ENCODE peak calls at places on chromosomes 4 and X, in four cellular contexts. J is H1, M is K562, V is HepG2. N is an unnamed sample.

GRCh38 chr4:82745173-82745842 is 53.3 kb downstream of the SCD5 start:
- DNase-seq in J (no peak), M (no peak), V (no peak), N (no peak)

GRCh38 chr4:16270654-16271328 is 44.5 kb upstream of the TAPT1 start:
- DNase-seq in J (no peak), M (peak), V (peak), N (peak)

GRCh38 chr4:136763844-136764446 is 768.3 kb downstream of the PCDH18 start:
- DNase-seq in J (no peak), M (no peak), V (no peak), N (no peak)

GRCh38 chrX:119729408-119730201 is 28.8 kb upstream of the SOWAHD start:
- DNase-seq in J (peak), M (peak), V (peak), N (peak)

GRCh38 chr4:155796031-155796430 is 37.2 kb downstream of the GUCY1B1 start:
- DNase-seq in J (no peak), M (no peak), V (peak), N (peak)

GRCh38 chr4:72468904-72469502 is 100.0 kb downstream of the ADAMTS3 start:
- DNase-seq in J (no peak), M (peak), V (peak), N (peak)

GRCh38 chr4:7193040-7193958 is 961 bp downstream of the SORCS2 start:
- DNase-seq in J (no peak), M (no peak), V (no peak), N (peak)

GRCh38 chr4:78031457-78031856 is 25.7 kb upstream of the FRAS1 start:
- DNase-seq in J (no peak), M (no peak), V (no peak), N (no peak)

GRCh38 chr4:78517050-78517652 is 34.4 kb upstream of the ANXA3 start:
- DNase-seq in J (no peak), M (peak), V (peak), N (peak)

GRCh38 chr4:139242511-139243051 is 37.4 kb downstream of the MGARP start:
- DNase-seq in J (no peak), M (no peak), V (no peak), N (no peak)

GRCh38 chrX:107541244-107541643 is 87.1 kb upstream of the PRPS1 start:
- DNase-seq in J (no peak), M (no peak), V (no peak), N (no peak)

GRCh38 chrX:39012561-39013209 is 211.4 kb downstream of the MID1IP1 start:
- DNase-seq in J (no peak), M (no peak), V (no peak), N (no peak)

GRCh38 chr4:533318-534100 is 34.5 kb downstream of the PIGG start:
- DNase-seq in J (no peak), M (no peak), V (no peak), N (no peak)

GRCh38 chr4:88382621-88383020 is 4.0 kb downstream of the HERC6 start:
- DNase-seq in J (no peak), M (no peak), V (no peak), N (peak)

GRCh38 chr4:187302456-187302855 is 578.8 kb upstream of the FAT1 start:
- DNase-seq in J (no peak), M (no peak), V (no peak), N (no peak)

GRCh38 chr4:105060628-105061027 is 86.0 kb upstream of the TET2 start:
- DNase-seq in J (no peak), M (no peak), V (no peak), N (no peak)

GRCh38 chr4:123939621-123940020 is 543.0 kb downstream of the SPRY1 start:
- DNase-seq in J (no peak), M (no peak), V (no peak), N (no peak)

GRCh38 chr4:48290146-48290772 is 20.6 kb upstream of the TEC start:
- DNase-seq in J (no peak), M (peak), V (peak), N (peak)

GRCh38 chrX:140050906-140051305 is 85.6 kb upstream of the CXorf66 start:
- DNase-seq in J (no peak), M (peak), V (no peak), N (peak)

GRCh38 chr4:97370581-97370980 is 772.7 kb downstream of the STPG2 start:
- DNase-seq in J (no peak), M (no peak), V (peak), N (no peak)

GRCh38 chr4:21768349-21769310 is 179.9 kb downstream of the KCNIP4 start:
- DNase-seq in J (no peak), M (peak), V (peak), N (no peak)

GRCh38 chr4:128688846-128689467 is 120.5 kb upstream of the JADE1 start:
- DNase-seq in J (no peak), M (peak), V (no peak), N (no peak)

GRCh38 chr4:118918388-118918787 is 29.7 kb downstream of the SYNPO2 start:
- DNase-seq in J (no peak), M (no peak), V (no peak), N (no peak)

GRCh38 chr4:181319629-181320028 is 923.6 kb upstream of the TENM3 start:
- DNase-seq in J (no peak), M (no peak), V (no peak), N (no peak)

GRCh38 chrX:151396042-151396826 is 772 bp upstream of the VMA21 start:
- DNase-seq in J (no peak), M (no peak), V (peak), N (no peak)

GRCh38 chrX:77668391-77669237 is 117.4 kb downstream of the ATRX start:
- DNase-seq in J (no peak), M (peak), V (peak), N (peak)

GRCh38 chr4:36414248-36414647 is 132.8 kb downstream of the DTHD1 start:
- DNase-seq in J (no peak), M (no peak), V (no peak), N (no peak)

GRCh38 chrX:45527834-45528233 is 327.2 kb upstream of the DIPK2B start:
- DNase-seq in J (no peak), M (no peak), V (no peak), N (no peak)

GRCh38 chrX:274904-275475 is 6.2 kb upstream of the PLCXD1 start:
- DNase-seq in J (no peak), M (no peak), V (peak), N (no peak)

GRCh38 chr4:21948347-21949072 is at the start of gene KCNIP4:
- DNase-seq in J (no peak), M (no peak), V (no peak), N (no peak)

GRCh38 chrX:119917877-119918276 is 22.2 kb downstream of the AKAP14 start:
- DNase-seq in J (no peak), M (no peak), V (no peak), N (no peak)

GRCh38 chr4:141771889-141772830 is 135.8 kb downstream of the IL15 start:
- DNase-seq in J (no peak), M (no peak), V (no peak), N (peak)

GRCh38 chr4:2768921-2769336 is 12.8 kb upstream of the TNIP2 start:
- DNase-seq in J (no peak), M (no peak), V (no peak), N (no peak)

GRCh38 chr4:77800483-77801259 is 18.5 kb downstream of the CNOT6L start:
- DNase-seq in J (no peak), M (no peak), V (no peak), N (no peak)

GRCh38 chr4:68373513-68373912 is 23.6 kb upstream of the YTHDC1 start:
- DNase-seq in J (peak), M (peak), V (no peak), N (no peak)

DNA sequence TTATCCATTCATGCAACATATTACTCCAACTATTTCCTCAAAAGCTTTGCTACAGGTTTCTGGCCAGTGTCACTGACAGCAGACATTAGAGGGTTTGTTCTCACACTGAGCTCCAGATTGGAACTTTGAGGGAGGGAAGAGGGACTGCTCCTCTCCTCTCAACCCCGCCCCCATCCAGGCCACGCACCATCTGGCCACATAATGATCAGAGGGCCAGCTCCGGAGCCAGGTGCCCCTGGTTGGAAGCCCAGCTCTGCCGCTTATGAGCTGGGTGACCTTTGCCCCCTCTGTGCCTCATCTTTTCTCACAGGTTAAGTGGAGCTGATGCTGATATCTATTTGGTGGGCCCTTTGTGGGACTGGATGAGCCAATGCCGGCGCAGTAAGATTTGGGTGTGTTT is 55.8 kb downstream of the C4orf50 start:
- DNase-seq in J (no peak), M (no peak), V (no peak), N (no peak)
- TF ChIP-seq PHF8 in J (no peak), M (no peak), V (no peak), N (no peak)

GRCh38 chr4:42348692-42349091 is 48.6 kb upstream of the SHISA3 start:
- DNase-seq in J (no peak), M (peak), V (no peak), N (no peak)
- TF ChIP-seq CTCF in J (peak), M (peak), V (no peak), N (no peak)

DNA sequence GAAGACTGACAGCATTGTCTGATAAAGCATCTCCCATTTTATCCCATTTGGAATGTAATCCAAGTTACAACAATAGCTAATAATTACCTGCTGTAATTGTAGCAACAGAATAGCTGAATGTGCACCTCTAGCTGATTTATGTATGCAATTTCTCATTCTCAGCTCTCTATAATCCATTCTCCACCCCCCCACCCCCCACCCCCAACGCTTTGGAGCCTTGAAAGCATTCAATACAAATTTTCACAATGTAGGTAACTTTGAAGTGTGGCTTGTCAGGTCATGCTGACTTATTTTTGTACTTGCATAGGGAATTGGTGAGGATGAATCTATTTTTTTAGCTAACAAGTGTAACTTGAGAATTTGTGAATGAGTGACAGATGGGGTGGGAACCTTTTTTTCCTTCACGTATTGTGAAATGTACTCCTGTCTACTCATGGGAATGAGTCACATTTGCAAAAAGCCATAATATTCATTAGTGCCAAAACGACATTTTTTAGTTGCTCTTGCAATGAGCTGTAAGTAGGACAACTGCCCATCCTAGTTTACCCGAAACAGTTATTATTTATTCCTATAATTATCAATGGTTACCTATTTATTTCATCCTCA is 159.3 kb downstream of the PALLD start:
- DNase-seq in J (no peak), M (no peak), V (no peak), N (no peak)
- TF ChIP-seq PHF8 in J (no peak), M (no peak), V (no peak), N (no peak)

GRCh38 chrX:153782871-153783270 is 2.0 kb downstream of the SRPK3 start:
- DNase-seq in J (no peak), M (no peak), V (no peak), N (no peak)

GRCh38 chrX:153781428-153782047 is 697 bp downstream of the SRPK3 start:
- DNase-seq in J (no peak), M (no peak), V (no peak), N (no peak)

GRCh38 chrX:153783378-153784013 is 2.7 kb downstream of the SRPK3 start:
- DNase-seq in J (no peak), M (no peak), V (no peak), N (no peak)

GRCh38 chrX:153780678-153781427 is at the start of gene SRPK3:
- DNase-seq in J (no peak), M (no peak), V (no peak), N (no peak)

DNA sequence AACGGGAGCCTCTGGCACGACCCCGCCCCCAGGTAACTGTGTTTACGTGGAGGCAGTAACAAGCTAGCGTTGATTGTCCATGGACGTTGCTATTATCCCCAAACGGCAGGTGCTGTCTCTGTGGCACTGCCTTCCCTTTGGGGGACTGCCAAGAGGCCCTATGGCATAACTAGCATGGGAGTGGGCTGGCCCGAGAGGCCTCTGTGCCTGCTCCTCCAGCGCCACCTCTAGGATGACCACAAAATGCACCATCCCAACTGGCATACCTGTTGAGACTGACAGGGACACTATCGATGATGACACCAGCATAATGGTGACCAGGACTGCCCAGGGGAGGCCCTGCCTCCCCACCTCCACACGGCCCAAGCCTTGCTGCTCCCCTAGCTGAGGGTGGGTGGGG is 1.5 kb downstream of the SRPK3 start:
- DNase-seq in J (no peak), M (no peak), V (no peak), N (no peak)
- TF ChIP-seq CTCF in J (peak), M (peak), V (peak), N (no peak)

GRCh38 chrX:153646620-153647373 is at the start of gene DUSP9:
- DNase-seq in J (no peak), M (peak), V (peak), N (peak)
- TF ChIP-seq PHF8 in J (no peak), M (peak), V (peak), N (no peak)

GRCh38 chrX:30597258-30598012 is 19.9 kb upstream of the TASL start:
- DNase-seq in J (no peak), M (no peak), V (no peak), N (no peak)

GRCh38 chrX:30589146-30589888 is 11.8 kb upstream of the TASL start:
- DNase-seq in J (no peak), M (no peak), V (no peak), N (no peak)

GRCh38 chrX:30592846-30593245 is 15.3 kb upstream of the TASL start:
- DNase-seq in J (no peak), M (no peak), V (no peak), N (no peak)

GRCh38 chrX:30590368-30590767 is 12.8 kb upstream of the TASL start:
- DNase-seq in J (no peak), M (no peak), V (no peak), N (no peak)

DNA sequence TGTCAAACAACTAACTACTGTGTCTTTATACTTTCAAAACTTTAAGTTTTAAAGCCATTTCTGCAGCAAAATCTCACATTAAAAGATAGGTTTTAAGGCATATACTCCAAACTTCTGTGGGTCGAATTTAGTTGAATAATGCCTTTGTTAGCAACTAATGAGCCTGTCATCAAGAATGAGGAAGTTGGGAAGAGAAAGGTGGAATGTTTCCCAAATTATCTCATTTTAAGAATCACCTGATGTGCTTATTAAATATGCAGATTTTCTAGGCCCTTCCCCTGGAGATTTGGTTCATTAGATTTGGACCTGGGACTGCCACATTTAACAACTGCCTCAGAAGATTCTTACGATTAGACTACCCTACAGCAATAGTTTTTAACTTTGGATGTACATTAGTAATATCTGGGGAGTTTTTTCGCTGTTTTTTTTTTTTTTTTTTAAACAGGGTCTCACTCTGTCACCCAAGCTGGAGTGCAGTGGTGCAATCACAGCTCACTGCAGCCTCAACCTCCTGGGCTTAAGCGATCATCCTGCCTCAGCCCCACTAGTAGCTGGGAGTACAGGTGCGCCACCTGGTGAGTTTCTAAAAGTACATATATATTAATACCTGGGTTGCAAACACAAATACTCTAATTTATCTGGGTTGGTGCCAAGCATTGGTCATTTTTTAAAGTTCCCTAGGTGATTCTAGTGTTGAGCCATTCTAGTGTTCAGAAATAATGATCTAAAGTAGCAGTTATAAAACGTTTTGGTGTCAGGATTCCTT is 16.1 kb upstream of the TASL start:
- DNase-seq in J (no peak), M (no peak), V (peak), N (no peak)
- TF ChIP-seq CTCF in J (no peak), M (no peak), V (peak), N (no peak)

DNA sequence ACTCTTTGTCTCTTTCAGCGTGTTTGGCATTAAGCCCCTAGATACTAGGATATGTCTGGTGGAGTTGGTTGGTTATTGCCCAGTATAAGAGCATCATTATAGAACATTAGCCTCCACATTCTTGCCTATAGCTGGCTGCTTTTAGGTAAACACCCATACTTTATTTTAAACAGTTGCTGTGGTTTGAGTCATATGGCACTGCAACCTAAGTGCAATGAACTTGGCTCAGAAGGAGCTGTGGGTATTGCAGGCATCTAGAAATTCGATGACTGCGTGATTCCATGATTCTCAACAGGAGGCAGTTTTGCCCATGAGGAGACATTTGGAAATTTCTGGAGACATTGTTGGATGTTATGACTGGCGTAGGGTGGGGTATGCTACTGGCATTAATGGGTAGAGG is 49.5 kb downstream of the DCLK2 start:
- DNase-seq in J (no peak), M (no peak), V (no peak), N (no peak)
- TF ChIP-seq PHF8 in J (no peak), M (no peak), V (no peak), N (no peak)

GRCh38 chrX:47568656-47569295 is 7.8 kb downstream of the ARAF start:
- DNase-seq in J (no peak), M (peak), V (peak), N (peak)
- TF ChIP-seq CTCF in J (peak), M (peak), V (no peak), N (no peak)